ENCODE peak calls at places on chromosome 14, in ten cellular contexts. One of them, this sample, is unnamed.

GRCh38 chr14:68794130-68794855 is 1.4 kb upstream of the ZFP36L1 start:
- DNase-seq in lower leg skin: peak
- DNase-seq in MCF 10A: peak
- DNase-seq in GM20000: peak
- DNase-seq in fibroblast of mammary gland: peak
- DNase-seq in tibial artery: peak
- DNase-seq in vagina: peak
- DNase-seq in CD14-positive monocyte: peak
- DNase-seq in NB4: peak
- DNase-seq in choroid plexus epithelial cell: peak
- DNase-seq in this sample: peak

GRCh38 chr14:68638056-68638816 is 154.6 kb downstream of the ZFP36L1 start:
- DNase-seq in lower leg skin: peak
- DNase-seq in MCF 10A: no peak
- DNase-seq in GM20000: no peak
- DNase-seq in fibroblast of mammary gland: no peak
- DNase-seq in tibial artery: no peak
- DNase-seq in vagina: peak
- DNase-seq in CD14-positive monocyte: no peak
- DNase-seq in NB4: no peak
- DNase-seq in choroid plexus epithelial cell: no peak
- DNase-seq in this sample: no peak

GRCh38 chr14:106210650-106211049 is 684.3 kb downstream of the TMEM121 start:
- DNase-seq in lower leg skin: no peak
- DNase-seq in MCF 10A: peak
- DNase-seq in GM20000: peak
- DNase-seq in fibroblast of mammary gland: no peak
- DNase-seq in tibial artery: no peak
- DNase-seq in vagina: no peak
- DNase-seq in CD14-positive monocyte: no peak
- DNase-seq in NB4: peak
- DNase-seq in choroid plexus epithelial cell: no peak
- DNase-seq in this sample: no peak

GRCh38 chr14:35944847-35945246 is 118.7 kb downstream of the BRMS1L start:
- DNase-seq in lower leg skin: no peak
- DNase-seq in MCF 10A: peak
- DNase-seq in GM20000: peak
- DNase-seq in fibroblast of mammary gland: no peak
- DNase-seq in tibial artery: no peak
- DNase-seq in vagina: no peak
- DNase-seq in CD14-positive monocyte: no peak
- DNase-seq in NB4: peak
- DNase-seq in choroid plexus epithelial cell: no peak
- DNase-seq in this sample: no peak

GRCh38 chr14:75518625-75519024 is 3.6 kb upstream of the BATF start:
- DNase-seq in lower leg skin: no peak
- DNase-seq in MCF 10A: peak
- DNase-seq in GM20000: peak
- DNase-seq in fibroblast of mammary gland: peak
- DNase-seq in tibial artery: no peak
- DNase-seq in vagina: no peak
- DNase-seq in CD14-positive monocyte: no peak
- DNase-seq in NB4: peak
- DNase-seq in choroid plexus epithelial cell: peak
- DNase-seq in this sample: no peak

GRCh38 chr14:100890044-100890443 is 13.5 kb downstream of the RTL1 start:
- DNase-seq in lower leg skin: no peak
- DNase-seq in MCF 10A: no peak
- DNase-seq in GM20000: no peak
- DNase-seq in fibroblast of mammary gland: no peak
- DNase-seq in tibial artery: no peak
- DNase-seq in vagina: no peak
- DNase-seq in CD14-positive monocyte: peak
- DNase-seq in NB4: no peak
- DNase-seq in choroid plexus epithelial cell: no peak
- DNase-seq in this sample: no peak

GRCh38 chr14:68145036-68145435 is 325.5 kb downstream of the RAD51B start:
- DNase-seq in lower leg skin: no peak
- DNase-seq in MCF 10A: no peak
- DNase-seq in GM20000: no peak
- DNase-seq in fibroblast of mammary gland: peak
- DNase-seq in tibial artery: no peak
- DNase-seq in vagina: no peak
- DNase-seq in CD14-positive monocyte: no peak
- DNase-seq in NB4: no peak
- DNase-seq in choroid plexus epithelial cell: no peak
- DNase-seq in this sample: no peak

GRCh38 chr14:75340921-75341320 is 62.3 kb downstream of the FOS start:
- DNase-seq in lower leg skin: peak
- DNase-seq in MCF 10A: peak
- DNase-seq in GM20000: no peak
- DNase-seq in fibroblast of mammary gland: peak
- DNase-seq in tibial artery: peak
- DNase-seq in vagina: peak
- DNase-seq in CD14-positive monocyte: peak
- DNase-seq in NB4: peak
- DNase-seq in choroid plexus epithelial cell: peak
- DNase-seq in this sample: peak

GRCh38 chr14:51041853-51042252 is 53.1 kb downstream of the TRIM9 start:
- DNase-seq in lower leg skin: no peak
- DNase-seq in MCF 10A: no peak
- DNase-seq in GM20000: no peak
- DNase-seq in fibroblast of mammary gland: no peak
- DNase-seq in tibial artery: no peak
- DNase-seq in vagina: no peak
- DNase-seq in CD14-positive monocyte: no peak
- DNase-seq in NB4: no peak
- DNase-seq in choroid plexus epithelial cell: no peak
- DNase-seq in this sample: no peak

GRCh38 chr14:81743605-81744004 is 210.0 kb upstream of the SEL1L start:
- DNase-seq in lower leg skin: no peak
- DNase-seq in MCF 10A: no peak
- DNase-seq in GM20000: no peak
- DNase-seq in fibroblast of mammary gland: no peak
- DNase-seq in tibial artery: no peak
- DNase-seq in vagina: no peak
- DNase-seq in CD14-positive monocyte: no peak
- DNase-seq in NB4: no peak
- DNase-seq in choroid plexus epithelial cell: no peak
- DNase-seq in this sample: no peak

GRCh38 chr14:81738946-81739659 is 205.4 kb upstream of the SEL1L start:
- DNase-seq in lower leg skin: no peak
- DNase-seq in MCF 10A: no peak
- DNase-seq in GM20000: no peak
- DNase-seq in fibroblast of mammary gland: no peak
- DNase-seq in tibial artery: no peak
- DNase-seq in vagina: no peak
- DNase-seq in CD14-positive monocyte: no peak
- DNase-seq in NB4: no peak
- DNase-seq in choroid plexus epithelial cell: no peak
- DNase-seq in this sample: no peak

DNA sequence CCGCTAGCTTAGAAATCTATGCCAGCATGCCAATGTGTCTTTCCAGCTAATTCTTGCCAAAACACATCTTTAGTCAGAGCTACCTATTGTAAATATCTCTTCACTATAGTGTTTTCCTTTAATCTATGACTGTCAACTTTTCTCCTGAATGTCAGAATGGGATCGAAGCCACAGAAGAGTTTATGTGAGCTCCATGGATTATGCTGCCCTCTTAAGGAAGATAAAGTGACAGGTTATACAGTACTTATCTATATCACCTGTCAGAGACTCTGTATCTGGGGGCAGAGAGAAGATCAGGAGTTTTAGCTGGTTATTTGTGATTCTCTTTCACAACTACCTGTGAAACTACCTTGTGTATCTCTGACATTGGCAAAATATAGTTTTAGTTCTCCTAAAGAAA is 204.3 kb upstream of the SEL1L start:
- DNase-seq in lower leg skin: no peak
- DNase-seq in MCF 10A: no peak
- DNase-seq in GM20000: no peak
- DNase-seq in fibroblast of mammary gland: no peak
- DNase-seq in tibial artery: no peak
- DNase-seq in vagina: no peak
- DNase-seq in CD14-positive monocyte: no peak
- DNase-seq in NB4: no peak
- DNase-seq in choroid plexus epithelial cell: no peak
- DNase-seq in this sample: no peak
- TF ChIP-seq CTCF in lower leg skin: no peak
- TF ChIP-seq CTCF in MCF 10A: no peak
- TF ChIP-seq CTCF in GM20000: no peak
- TF ChIP-seq CTCF in fibroblast of mammary gland: no peak
- TF ChIP-seq CTCF in tibial artery: no peak
- TF ChIP-seq CTCF in vagina: no peak
- TF ChIP-seq CTCF in CD14-positive monocyte: no peak
- TF ChIP-seq CTCF in NB4: no peak
- TF ChIP-seq CTCF in choroid plexus epithelial cell: no peak
- TF ChIP-seq CTCF in this sample: no peak

DNA sequence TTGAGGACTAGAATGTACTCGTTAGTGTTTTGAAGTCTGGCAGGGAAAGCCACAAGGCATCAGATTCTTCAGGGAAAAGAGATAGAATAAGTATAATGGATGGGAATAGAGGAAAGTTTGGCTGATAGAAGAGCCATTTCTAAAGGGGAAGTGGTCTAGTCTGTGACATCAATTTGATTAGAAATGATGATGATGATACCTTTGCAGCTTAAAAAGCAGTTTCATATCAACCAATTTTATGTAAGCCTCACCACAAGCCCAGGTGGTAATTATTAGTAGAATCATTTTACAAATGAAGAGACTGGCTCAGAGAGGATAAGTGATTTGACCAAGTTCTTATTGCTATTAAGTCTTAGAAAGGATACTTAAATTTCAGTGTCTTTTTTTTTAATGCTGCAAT is 2.9 kb downstream of the RNF212B start:
- DNase-seq in lower leg skin: no peak
- DNase-seq in MCF 10A: no peak
- DNase-seq in GM20000: no peak
- DNase-seq in fibroblast of mammary gland: no peak
- DNase-seq in tibial artery: no peak
- DNase-seq in vagina: no peak
- DNase-seq in CD14-positive monocyte: no peak
- DNase-seq in NB4: no peak
- DNase-seq in choroid plexus epithelial cell: no peak
- DNase-seq in this sample: no peak
- TF ChIP-seq CTCF in lower leg skin: no peak
- TF ChIP-seq CTCF in MCF 10A: no peak
- TF ChIP-seq CTCF in GM20000: no peak
- TF ChIP-seq CTCF in fibroblast of mammary gland: no peak
- TF ChIP-seq CTCF in tibial artery: no peak
- TF ChIP-seq CTCF in vagina: no peak
- TF ChIP-seq CTCF in CD14-positive monocyte: no peak
- TF ChIP-seq CTCF in NB4: no peak
- TF ChIP-seq CTCF in choroid plexus epithelial cell: no peak
- TF ChIP-seq CTCF in this sample: no peak

DNA sequence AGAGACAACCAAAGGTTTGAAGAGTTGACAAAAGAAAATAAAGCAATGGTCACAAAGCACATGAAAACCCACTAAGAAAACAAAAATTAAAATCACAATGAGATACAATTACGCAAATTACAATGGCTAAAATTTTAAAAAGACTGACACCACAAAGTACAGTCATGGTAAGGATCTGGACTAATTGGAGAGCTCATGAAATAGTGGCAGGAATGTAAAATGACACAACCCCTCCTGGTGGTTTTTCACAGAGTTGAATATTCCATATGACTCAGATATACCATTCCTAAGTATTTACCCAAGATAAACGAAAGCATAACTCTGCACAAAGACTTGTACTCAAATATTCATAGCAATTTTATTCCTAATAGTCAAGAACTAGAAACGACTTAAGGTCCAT is 65.9 kb downstream of the NOVA1 start:
- DNase-seq in lower leg skin: no peak
- DNase-seq in MCF 10A: peak
- DNase-seq in GM20000: no peak
- DNase-seq in fibroblast of mammary gland: peak
- DNase-seq in tibial artery: no peak
- DNase-seq in vagina: no peak
- DNase-seq in CD14-positive monocyte: no peak
- DNase-seq in NB4: no peak
- DNase-seq in choroid plexus epithelial cell: peak
- DNase-seq in this sample: no peak
- TF ChIP-seq CTCF in lower leg skin: no peak
- TF ChIP-seq CTCF in MCF 10A: peak
- TF ChIP-seq CTCF in GM20000: no peak
- TF ChIP-seq CTCF in fibroblast of mammary gland: peak
- TF ChIP-seq CTCF in tibial artery: no peak
- TF ChIP-seq CTCF in vagina: no peak
- TF ChIP-seq CTCF in CD14-positive monocyte: no peak
- TF ChIP-seq CTCF in NB4: no peak
- TF ChIP-seq CTCF in choroid plexus epithelial cell: peak
- TF ChIP-seq CTCF in this sample: no peak

GRCh38 chr14:64745511-64746041 is 41.4 kb downstream of the PLEKHG3 start:
- DNase-seq in lower leg skin: no peak
- DNase-seq in MCF 10A: no peak
- DNase-seq in GM20000: no peak
- DNase-seq in fibroblast of mammary gland: no peak
- DNase-seq in tibial artery: peak
- DNase-seq in vagina: no peak
- DNase-seq in CD14-positive monocyte: no peak
- DNase-seq in NB4: no peak
- DNase-seq in choroid plexus epithelial cell: peak
- DNase-seq in this sample: no peak

GRCh38 chr14:64746298-64747250 is 42.4 kb downstream of the PLEKHG3 start:
- DNase-seq in lower leg skin: no peak
- DNase-seq in MCF 10A: no peak
- DNase-seq in GM20000: no peak
- DNase-seq in fibroblast of mammary gland: no peak
- DNase-seq in tibial artery: no peak
- DNase-seq in vagina: no peak
- DNase-seq in CD14-positive monocyte: no peak
- DNase-seq in NB4: no peak
- DNase-seq in choroid plexus epithelial cell: peak
- DNase-seq in this sample: no peak

GRCh38 chr14:64741961-64742360 is 37.7 kb downstream of the PLEKHG3 start:
- DNase-seq in lower leg skin: no peak
- DNase-seq in MCF 10A: no peak
- DNase-seq in GM20000: no peak
- DNase-seq in fibroblast of mammary gland: no peak
- DNase-seq in tibial artery: no peak
- DNase-seq in vagina: no peak
- DNase-seq in CD14-positive monocyte: no peak
- DNase-seq in NB4: no peak
- DNase-seq in choroid plexus epithelial cell: no peak
- DNase-seq in this sample: no peak

GRCh38 chr14:64741200-64741599 is 37.0 kb downstream of the PLEKHG3 start:
- DNase-seq in lower leg skin: no peak
- DNase-seq in MCF 10A: no peak
- DNase-seq in GM20000: no peak
- DNase-seq in fibroblast of mammary gland: no peak
- DNase-seq in tibial artery: no peak
- DNase-seq in vagina: no peak
- DNase-seq in CD14-positive monocyte: no peak
- DNase-seq in NB4: no peak
- DNase-seq in choroid plexus epithelial cell: no peak
- DNase-seq in this sample: no peak

DNA sequence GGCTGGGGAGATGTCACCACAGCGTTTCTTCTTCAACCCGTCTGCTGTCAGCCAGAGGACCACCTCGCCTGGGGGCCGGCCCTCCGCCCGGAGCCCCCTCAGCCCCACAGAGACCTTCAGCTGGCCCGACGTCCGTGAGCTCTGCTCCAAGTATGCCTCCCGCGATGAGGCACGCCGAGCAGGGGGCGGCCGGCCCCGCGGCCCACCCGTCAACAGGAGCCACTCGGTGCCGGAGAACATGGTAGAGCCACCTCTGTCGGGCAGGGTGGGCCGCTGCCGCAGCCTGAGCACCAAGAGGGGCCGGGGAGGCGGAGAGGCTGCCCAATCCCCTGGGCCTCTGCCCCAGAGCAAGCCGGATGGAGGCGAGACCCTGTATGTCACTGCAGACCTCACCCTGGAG is 38.8 kb downstream of the PLEKHG3 start:
- DNase-seq in lower leg skin: no peak
- DNase-seq in MCF 10A: no peak
- DNase-seq in GM20000: no peak
- DNase-seq in fibroblast of mammary gland: no peak
- DNase-seq in tibial artery: no peak
- DNase-seq in vagina: no peak
- DNase-seq in CD14-positive monocyte: no peak
- DNase-seq in NB4: no peak
- DNase-seq in choroid plexus epithelial cell: no peak
- DNase-seq in this sample: no peak
- TF ChIP-seq CTCF in lower leg skin: no peak
- TF ChIP-seq CTCF in MCF 10A: no peak
- TF ChIP-seq CTCF in GM20000: no peak
- TF ChIP-seq CTCF in fibroblast of mammary gland: no peak
- TF ChIP-seq CTCF in tibial artery: no peak
- TF ChIP-seq CTCF in vagina: no peak
- TF ChIP-seq CTCF in CD14-positive monocyte: no peak
- TF ChIP-seq CTCF in NB4: no peak
- TF ChIP-seq CTCF in choroid plexus epithelial cell: no peak
- TF ChIP-seq CTCF in this sample: no peak